ENCODE peak calls at places on chromosomes 3 and 15, in seven cellular contexts. I is AG04450, F is Panc1, N is PC-3, C is endodermal cell, B is left lung, J is mesendoderm. H is an unnamed sample.

GRCh38 chr3:181880339-181880738 is 168.6 kb downstream of the SOX2 start:
- DNase-seq in I (no peak), F (no peak), N (no peak), C (no peak), B (no peak), J (peak), H (no peak)

GRCh38 chr15:84898761-84899160 is 14.3 kb downstream of the SLC28A1 start:
- DNase-seq in I (no peak), F (no peak), N (no peak), C (no peak), B (no peak), J (no peak), H (no peak)

GRCh38 chr3:177640319-177640997 is 443.2 kb upstream of the TBL1XR1 start:
- DNase-seq in I (no peak), F (no peak), N (no peak), C (peak), B (no peak), J (peak), H (no peak)

GRCh38 chr15:89364341-89364740 is 29.7 kb upstream of the POLG start:
- DNase-seq in I (no peak), F (no peak), N (no peak), C (no peak), B (peak), J (no peak), H (no peak)

GRCh38 chr3:188153498-188153948 is 434 bp upstream of the LPP start:
- DNase-seq in I (peak), F (peak), N (peak), C (peak), B (peak), J (peak), H (peak)

GRCh38 chr3:135908225-135908624 is 57.3 kb upstream of the PPP2R3A start:
- DNase-seq in I (no peak), F (no peak), N (peak), C (peak), B (no peak), J (peak), H (no peak)

GRCh38 chr15:93210995-93211394 is 122.0 kb upstream of the RGMA start:
- DNase-seq in I (no peak), F (no peak), N (no peak), C (peak), B (no peak), J (peak), H (no peak)

GRCh38 chr3:101725192-101725889 is 927 bp downstream of the CEP97 start:
- DNase-seq in I (no peak), F (no peak), N (peak), C (peak), B (no peak), J (peak), H (peak)

GRCh38 chr3:196193738-196194541 is 17.3 kb downstream of the ZDHHC19 start:
- DNase-seq in I (no peak), F (no peak), N (no peak), C (no peak), B (peak), J (no peak), H (no peak)

GRCh38 chr15:93771429-93772020 is 459.8 kb upstream of the MCTP2 start:
- DNase-seq in I (no peak), F (no peak), N (no peak), C (no peak), B (no peak), J (no peak), H (no peak)

GRCh38 chr3:61354604-61355003 is 103.4 kb upstream of the FHIT start:
- DNase-seq in I (no peak), F (no peak), N (no peak), C (no peak), B (no peak), J (no peak), H (no peak)

GRCh38 chr3:45608885-45609284 is 14.3 kb downstream of the LIMD1 start:
- DNase-seq in I (no peak), F (no peak), N (peak), C (no peak), B (no peak), J (no peak), H (peak)

GRCh38 chr3:195458188-195458800 is 15.5 kb upstream of the ACAP2 start:
- DNase-seq in I (no peak), F (no peak), N (no peak), C (no peak), B (no peak), J (no peak), H (peak)

GRCh38 chr3:13851997-13852637 is 27.8 kb downstream of the WNT7A start:
- DNase-seq in I (no peak), F (no peak), N (no peak), C (no peak), B (no peak), J (no peak), H (no peak)

GRCh38 chr15:71278989-71279756 is 163.9 kb downstream of the THSD4 start:
- DNase-seq in I (peak), F (no peak), N (peak), C (no peak), B (peak), J (no peak), H (peak)

GRCh38 chr3:178041931-178042330 is 494.3 kb upstream of the KCNMB2 start:
- DNase-seq in I (no peak), F (no peak), N (no peak), C (no peak), B (no peak), J (no peak), H (no peak)

GRCh38 chr15:25700916-25701315 is 162.2 kb downstream of the ATP10A start:
- DNase-seq in I (no peak), F (no peak), N (no peak), C (peak), B (no peak), J (no peak), H (no peak)

GRCh38 chr15:64009798-64010241 is 36.5 kb downstream of the DAPK2 start:
- DNase-seq in I (no peak), F (no peak), N (peak), C (no peak), B (no peak), J (no peak), H (peak)

GRCh38 chr3:23387286-23387918 is 184.3 kb downstream of the UBE2E2 start:
- DNase-seq in I (no peak), F (no peak), N (no peak), C (no peak), B (no peak), J (no peak), H (no peak)

GRCh38 chr3:160473233-160473632 is 23.6 kb upstream of the TRIM59 start:
- DNase-seq in I (no peak), F (no peak), N (peak), C (no peak), B (no peak), J (no peak), H (peak)

GRCh38 chr3:65732060-65732933 is 306.4 kb downstream of the MAGI1 start:
- DNase-seq in I (peak), F (peak), N (peak), C (peak), B (no peak), J (peak), H (peak)

GRCh38 chr3:132090921-132091320 is 56.1 kb upstream of the CPNE4 start:
- DNase-seq in I (no peak), F (no peak), N (peak), C (no peak), B (no peak), J (no peak), H (no peak)

GRCh38 chr15:101827257-101827656 is 15.3 kb downstream of the OR4F15 start:
- DNase-seq in I (peak), F (no peak), N (no peak), C (no peak), B (no peak), J (no peak), H (peak)

GRCh38 chr15:85407421-85408269 is 27.2 kb downstream of the AKAP13 start:
- DNase-seq in I (peak), F (no peak), N (peak), C (no peak), B (peak), J (no peak), H (peak)

GRCh38 chr3:140941090-140941433 is 574 bp upstream of the SLC25A36 start:
- DNase-seq in I (no peak), F (no peak), N (no peak), C (no peak), B (no peak), J (no peak), H (no peak)

GRCh38 chr15:74621936-74622335 is 6.3 kb downstream of the CLK3 start:
- DNase-seq in I (no peak), F (no peak), N (no peak), C (peak), B (no peak), J (peak), H (no peak)

GRCh38 chr3:63976166-63976861 is 47.0 kb downstream of the PSMD6 start:
- DNase-seq in I (peak), F (no peak), N (peak), C (no peak), B (no peak), J (no peak), H (peak)
- H3K4me3 ChIP-seq in I (no peak), F (no peak), N (no peak), C (no peak), B (no peak), J (no peak), H (no peak)

GRCh38 chr3:149375824-149376196 is 1.6 kb downstream of the TM4SF1 start:
- DNase-seq in I (no peak), F (no peak), N (no peak), C (no peak), B (no peak), J (no peak), H (no peak)

GRCh38 chr3:149376728-149377407 is 581 bp downstream of the TM4SF1 start:
- DNase-seq in I (no peak), F (no peak), N (peak), C (no peak), B (no peak), J (no peak), H (peak)

GRCh38 chr3:149374391-149374790 is 3.1 kb downstream of the TM4SF1 start:
- DNase-seq in I (no peak), F (no peak), N (no peak), C (no peak), B (no peak), J (no peak), H (no peak)

GRCh38 chr3:149373235-149374125 is 4.0 kb downstream of the TM4SF1 start:
- DNase-seq in I (peak), F (no peak), N (peak), C (no peak), B (no peak), J (no peak), H (peak)

GRCh38 chr3:149375164-149375823 is 2.2 kb downstream of the TM4SF1 start:
- DNase-seq in I (no peak), F (no peak), N (peak), C (no peak), B (no peak), J (no peak), H (peak)
- H3K4me3 ChIP-seq in I (peak), F (peak), N (peak), C (no peak), B (peak), J (no peak), H (peak)

GRCh38 chr15:60568883-60569495 is 90.0 kb upstream of the ICE2 start:
- DNase-seq in I (no peak), F (no peak), N (no peak), C (no peak), B (no peak), J (no peak), H (no peak)
- H3K4me3 ChIP-seq in I (no peak), F (no peak), N (no peak), C (no peak), B (no peak), J (no peak), H (no peak)

GRCh38 chr15:48712546-48712945 is 67.0 kb upstream of the FBN1 start:
- DNase-seq in I (no peak), F (no peak), N (no peak), C (no peak), B (no peak), J (no peak), H (no peak)
- H3K4me3 ChIP-seq in I (no peak), F (no peak), N (no peak), C (no peak), B (no peak), J (no peak), H (no peak)

GRCh38 chr15:57772223-57772957 is 65.9 kb downstream of the POLR2M start:
- DNase-seq in I (no peak), F (no peak), N (peak), C (peak), B (no peak), J (peak), H (peak)
- H3K4me3 ChIP-seq in I (no peak), F (no peak), N (no peak), C (no peak), B (no peak), J (no peak), H (no peak)

GRCh38 chr3:21989643-21990042 is 238.6 kb upstream of the ZNF385D start:
- DNase-seq in I (no peak), F (no peak), N (no peak), C (no peak), B (no peak), J (no peak), H (no peak)
- H3K4me3 ChIP-seq in I (no peak), F (no peak), N (no peak), C (no peak), B (no peak), J (no peak), H (no peak)

DNA sequence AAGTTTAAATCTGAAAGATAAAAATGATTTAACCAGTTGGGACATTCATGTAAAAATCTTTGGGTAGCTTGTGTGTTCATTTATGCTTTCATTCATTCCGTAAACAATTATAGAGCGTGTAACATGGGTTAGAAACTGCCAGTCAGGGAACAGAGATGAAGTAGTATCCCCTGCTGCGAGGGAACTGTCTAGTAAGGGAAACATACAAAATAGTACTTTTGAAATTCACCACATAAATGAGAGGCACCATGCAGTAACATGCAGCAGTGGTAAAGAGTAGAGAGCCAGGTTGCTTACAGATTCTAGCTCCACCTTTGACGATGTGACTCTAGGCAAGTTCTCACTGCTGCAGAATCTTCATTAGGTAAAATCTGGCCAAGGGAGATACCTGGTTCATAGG is 921 bp downstream of the DZIP3 start:
- DNase-seq in I (no peak), F (no peak), N (no peak), C (no peak), B (no peak), J (peak), H (no peak)
- H3K4me3 ChIP-seq in I (peak), F (peak), N (peak), C (peak), B (peak), J (no peak), H (peak)

GRCh38 chr3:10780243-10780642 is 35.8 kb upstream of the SLC6A11 start:
- DNase-seq in I (no peak), F (no peak), N (peak), C (peak), B (no peak), J (no peak), H (no peak)

GRCh38 chr3:10778492-10779292 is 37.3 kb upstream of the SLC6A11 start:
- DNase-seq in I (no peak), F (no peak), N (no peak), C (peak), B (no peak), J (no peak), H (no peak)

GRCh38 chr3:10777627-10778026 is 38.4 kb upstream of the SLC6A11 start:
- DNase-seq in I (no peak), F (no peak), N (no peak), C (peak), B (no peak), J (no peak), H (no peak)

GRCh38 chr3:10780922-10781321 is 35.1 kb upstream of the SLC6A11 start:
- DNase-seq in I (no peak), F (no peak), N (no peak), C (peak), B (no peak), J (no peak), H (no peak)

DNA sequence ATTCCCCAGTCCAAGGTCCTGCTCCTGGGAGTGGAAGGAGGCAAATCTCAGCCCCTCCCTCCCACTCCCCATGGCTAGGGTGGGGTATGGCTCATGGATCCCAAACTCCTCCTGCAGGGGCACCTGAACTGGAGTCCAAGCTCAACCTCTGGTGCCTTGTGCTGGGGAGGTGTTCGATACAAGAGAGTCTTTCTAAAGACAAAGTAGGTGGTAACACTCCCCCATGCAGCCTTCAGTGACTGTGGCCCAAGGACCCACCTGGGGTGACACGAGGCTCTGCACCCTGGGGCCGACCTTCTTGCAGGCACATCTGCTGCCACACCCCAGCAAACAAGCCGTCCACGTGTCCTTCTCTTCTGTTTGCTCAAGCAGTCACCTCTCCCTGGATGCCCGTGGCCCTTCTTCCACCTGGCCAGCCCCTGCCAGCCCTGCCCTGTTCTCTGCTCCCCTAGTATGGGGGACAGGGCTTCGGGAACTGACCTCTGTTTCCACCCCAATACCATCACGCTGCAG is 36.7 kb upstream of the SLC6A11 start:
- DNase-seq in I (no peak), F (no peak), N (peak), C (no peak), B (no peak), J (no peak), H (no peak)
- H3K4me3 ChIP-seq in I (no peak), F (no peak), N (no peak), C (no peak), B (no peak), J (no peak), H (no peak)

DNA sequence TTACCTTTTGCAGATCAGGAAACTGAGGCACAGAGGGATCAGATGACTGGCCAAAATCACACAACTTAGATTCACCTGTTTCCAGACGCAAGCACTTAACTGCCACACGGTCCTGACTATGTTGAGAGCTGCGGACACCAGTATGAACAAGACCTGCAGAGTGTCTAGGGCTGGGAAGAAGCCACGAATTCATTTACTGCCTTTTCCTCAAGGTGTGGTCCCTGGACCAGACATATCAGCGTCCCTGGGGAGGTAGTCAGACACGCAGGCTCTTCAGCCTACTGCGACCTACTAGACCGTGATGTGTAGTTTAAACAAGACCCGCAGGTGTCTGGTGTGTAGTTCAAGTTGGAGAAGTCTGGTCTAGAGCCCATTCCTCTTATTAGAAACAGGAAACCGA is 541 bp upstream of the SLC6A11 start:
- DNase-seq in I (no peak), F (no peak), N (no peak), C (no peak), B (no peak), J (no peak), H (no peak)
- H3K4me3 ChIP-seq in I (no peak), F (no peak), N (peak), C (no peak), B (no peak), J (no peak), H (no peak)

DNA sequence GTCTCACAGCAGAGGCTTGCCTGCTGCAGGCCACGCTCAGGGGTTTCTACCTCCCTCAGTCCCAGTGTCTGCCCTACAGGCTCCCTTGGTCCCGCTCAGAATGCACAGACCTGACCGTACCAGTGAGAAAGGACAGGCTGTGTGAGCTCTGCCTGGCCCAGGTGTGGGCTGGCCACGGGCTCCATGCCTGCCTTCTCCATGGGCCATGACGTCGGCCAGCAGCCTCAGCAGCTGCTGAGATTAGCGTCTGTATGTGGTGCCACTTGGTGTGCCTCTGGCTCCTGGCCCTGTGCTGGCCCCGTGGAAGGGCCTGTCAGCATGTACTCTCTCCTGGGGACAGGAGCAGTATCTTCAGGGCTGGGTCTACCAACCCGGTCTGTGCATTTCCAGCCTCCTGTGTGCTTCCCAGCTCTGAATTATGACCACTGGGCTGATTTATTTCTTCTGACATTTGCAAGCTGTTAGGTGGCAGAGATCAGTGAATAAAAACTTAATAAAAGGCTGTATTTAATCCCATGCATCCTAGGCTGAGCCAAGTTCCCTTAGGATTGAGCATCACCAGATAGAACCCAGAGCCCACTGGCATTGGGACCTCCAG is 25.7 kb downstream of the KLF13 start:
- DNase-seq in I (no peak), F (no peak), N (no peak), C (no peak), B (no peak), J (no peak), H (no peak)
- H3K4me3 ChIP-seq in I (no peak), F (no peak), N (no peak), C (no peak), B (no peak), J (no peak), H (no peak)